ENCODE peak calls at places on chromosomes 13 and 19, in five cellular contexts. O is Peyer's patch, X is tibial artery, R is heart left ventricle, B is thoracic aorta. I is an unnamed sample. For H3K36me3, the result is how much of the 10 kb centered on the place peaks cover.

GRCh38 chr13:29566864-29567263 is 28.6 kb downstream of the SLC7A1 start:
- DNase-seq in R (no peak), O (no peak), X (no peak), B (no peak), I (no peak)

GRCh38 chr13:32164622-32165268 is 133.2 kb downstream of the FRY start:
- DNase-seq in B (no peak), R (no peak), O (no peak), X (no peak), I (peak)

GRCh38 chr13:42035905-42036521 is 12.4 kb upstream of the DGKH start:
- DNase-seq in O (no peak), B (no peak), X (no peak), R (no peak), I (no peak)

GRCh38 chr13:44471686-44472085 is 98.1 kb downstream of the SERP2 start:
- DNase-seq in O (no peak), R (no peak), X (no peak), B (no peak), I (no peak)

GRCh38 chr19:29325241-29325975 is 112.5 kb upstream of the UQCRFS1 start:
- DNase-seq in R (no peak), X (no peak), O (no peak), B (no peak), I (no peak)

GRCh38 chr13:113142876-113143275 is 15.6 kb upstream of the PROZ start:
- DNase-seq in O (no peak), B (no peak), X (no peak), R (no peak), I (no peak)

GRCh38 chr13:48391257-48391656 is 21.7 kb downstream of the LPAR6 start:
- DNase-seq in O (no peak), X (no peak), R (no peak), B (no peak), I (no peak)

GRCh38 chr19:6963937-6964336 is 57.3 kb downstream of the MBD3L2B start:
- DNase-seq in O (peak), X (no peak), B (no peak), R (no peak), I (no peak)

GRCh38 chr13:44259045-44260042 is 114.3 kb upstream of the SERP2 start:
- DNase-seq in X (no peak), O (peak), R (no peak), B (peak), I (peak)

GRCh38 chr13:105193026-105193425 is 1342.4 kb downstream of the EFNB2 start:
- DNase-seq in R (no peak), B (no peak), X (no peak), O (no peak), I (no peak)

GRCh38 chr19:45074744-45075143 is 1.5 kb downstream of the ZNF296 start:
- DNase-seq in X (no peak), O (no peak), R (no peak), B (no peak), I (no peak)

GRCh38 chr13:82917984-82918383 is 964.3 kb downstream of the SLITRK1 start:
- DNase-seq in R (no peak), O (no peak), X (no peak), B (no peak), I (no peak)

GRCh38 chr19:40584007-40584406 is 7.3 kb downstream of the SHKBP1 start:
- DNase-seq in R (no peak), O (no peak), B (no peak), X (no peak), I (no peak)

GRCh38 chr13:40681341-40682051 is 15.1 kb upstream of the FOXO1 start:
- DNase-seq in X (no peak), B (no peak), R (peak), O (no peak), I (no peak)

DNA sequence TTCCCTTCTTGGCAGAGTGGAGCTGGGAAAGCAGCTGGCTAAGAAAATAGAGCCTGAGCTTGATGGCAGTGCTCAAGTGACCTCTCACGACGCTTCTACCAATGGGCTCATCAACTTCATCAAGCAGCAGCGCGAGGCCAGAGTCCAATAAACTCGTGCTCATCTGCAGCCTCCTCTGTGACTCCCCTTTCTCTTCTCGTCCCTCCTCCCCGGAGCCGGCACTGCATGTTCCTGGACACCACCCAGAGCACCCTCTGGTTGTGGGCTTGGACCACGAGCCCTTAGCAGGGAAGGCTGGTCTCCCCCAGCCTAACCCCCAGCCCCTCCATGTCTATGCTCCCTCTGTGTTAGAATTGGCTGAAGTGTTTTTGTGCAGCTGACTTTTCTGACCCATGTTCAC is 4.3 kb upstream of the PDCD2L start:
- DNase-seq in X (no peak), R (no peak), B (no peak), O (no peak), I (no peak)
- H3K27ac ChIP-seq in X (no peak), R (no peak), B (no peak), O (no peak), I (no peak)

DNA sequence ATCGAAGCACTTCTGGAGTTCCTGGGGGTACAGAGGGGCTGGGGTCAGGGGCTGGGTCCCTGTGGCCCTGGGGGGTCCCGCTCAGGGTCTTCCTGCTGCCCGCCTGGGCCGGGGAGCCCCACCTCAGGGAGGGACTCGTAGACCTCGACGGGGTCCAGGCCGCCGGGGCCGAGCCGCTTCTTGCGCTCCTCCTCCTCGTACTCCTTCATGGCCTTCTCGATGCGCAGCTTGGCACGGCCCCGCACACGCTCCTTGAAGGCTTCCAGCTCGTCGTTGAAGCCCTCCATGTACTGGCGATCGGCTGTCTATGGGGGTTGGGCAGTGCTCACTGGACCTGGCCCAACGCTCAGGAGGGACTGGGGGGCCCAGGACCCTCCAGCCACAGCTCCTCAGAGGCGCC is 10.2 kb downstream of the CDC37 start:
- DNase-seq in O (no peak), B (no peak), R (no peak), X (no peak), I (no peak)
- H3K36me3 ChIP-seq in O (under half), B (under half), R (half or more), X (half or more), I (half or more)

GRCh38 chr19:56113071-56113632 is 7.9 kb downstream of the ZNF787 start:
- DNase-seq in B (no peak), R (no peak), O (peak), X (no peak), I (no peak)

GRCh38 chr19:56112313-56112709 is 8.8 kb downstream of the ZNF787 start:
- DNase-seq in O (peak), X (no peak), R (peak), B (no peak), I (no peak)

GRCh38 chr19:56114051-56114694 is 6.9 kb downstream of the ZNF787 start:
- DNase-seq in O (no peak), B (no peak), X (no peak), R (no peak), I (no peak)

GRCh38 chr19:56110515-56111448 is 10.3 kb downstream of the ZNF787 start:
- DNase-seq in R (peak), O (no peak), B (no peak), X (no peak), I (no peak)

DNA sequence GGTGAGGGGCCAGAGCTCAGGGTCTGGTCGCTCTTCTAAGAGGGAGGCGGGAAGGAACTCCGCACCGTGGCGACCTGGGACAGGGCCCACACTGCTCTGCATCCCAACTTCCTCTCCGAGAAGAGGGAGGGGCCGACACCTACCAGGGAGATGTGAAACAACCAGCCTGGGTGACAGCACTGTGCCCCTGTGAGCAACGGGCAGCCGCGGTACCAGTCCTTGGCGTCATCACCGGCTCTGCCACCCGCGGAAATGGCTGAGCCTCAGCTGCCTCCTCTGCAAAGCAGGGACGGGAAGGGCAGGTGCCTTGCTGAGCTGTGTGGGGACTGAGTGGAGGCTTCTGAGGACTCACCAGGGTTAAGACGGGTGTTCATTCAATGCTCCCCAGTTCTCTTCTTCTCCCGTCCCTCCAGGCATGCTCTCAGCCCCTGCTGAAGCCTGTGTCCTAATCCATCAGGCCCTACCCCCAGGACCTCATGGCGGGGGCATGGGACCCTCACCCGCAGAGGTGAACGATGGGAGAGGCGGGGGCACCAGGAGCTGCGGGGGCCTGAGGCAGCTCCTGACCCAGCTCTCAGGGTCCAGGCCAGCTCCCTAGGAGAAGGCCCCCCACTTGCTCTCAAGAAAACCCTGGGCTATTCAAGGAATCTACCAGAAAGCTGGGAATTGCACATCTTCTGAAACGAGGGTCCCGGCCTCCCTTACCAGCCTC is 9.3 kb downstream of the ZNF787 start:
- DNase-seq in B (no peak), R (peak), O (peak), X (no peak), I (no peak)
- H3K27ac ChIP-seq in B (no peak), R (peak), O (peak), X (no peak), I (no peak)

DNA sequence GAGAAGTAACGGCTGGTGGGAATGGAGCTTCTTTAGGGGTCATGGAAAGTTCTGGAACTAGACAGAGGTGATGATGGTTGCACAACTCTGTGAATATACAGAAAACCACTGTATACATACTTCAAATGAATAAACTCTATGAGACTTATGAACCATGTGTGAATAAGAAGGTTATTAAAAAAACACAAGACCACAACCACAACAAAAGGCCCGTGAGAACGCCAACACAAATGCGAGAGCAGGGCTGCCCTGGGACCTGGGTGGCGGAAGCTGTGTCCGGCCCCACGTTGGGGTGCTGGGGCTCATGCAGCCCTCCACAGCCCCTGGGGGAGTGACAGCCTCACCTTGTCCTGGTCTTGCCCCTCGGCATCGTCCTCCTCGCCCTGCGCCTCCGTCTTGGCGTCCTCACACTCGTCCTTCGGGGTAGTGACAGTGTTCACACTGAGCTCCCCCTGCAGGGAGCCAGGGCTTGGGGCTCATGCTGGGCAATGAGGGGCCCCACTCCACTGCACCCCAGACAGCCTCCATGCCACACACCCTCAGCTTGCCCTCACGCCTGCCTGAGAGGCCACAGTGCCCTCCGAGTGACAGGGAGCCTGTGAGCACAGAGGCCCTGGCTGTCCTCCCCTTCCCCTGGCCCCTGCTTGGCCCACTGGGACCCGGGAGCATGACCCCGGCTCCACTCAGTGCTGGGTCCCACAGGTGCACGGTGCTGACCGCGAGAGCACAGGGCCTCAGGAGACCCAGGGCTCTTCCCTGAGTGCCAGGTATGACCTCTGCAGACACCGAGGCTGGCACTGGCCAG is 16.0 kb downstream of the IZUMO4 start:
- DNase-seq in X (no peak), B (no peak), R (no peak), O (no peak), I (no peak)
- H3K36me3 ChIP-seq in X (half or more), B (half or more), R (half or more), O (under half), I (half or more)

GRCh38 chr13:34124912-34125311 is 307.0 kb downstream of the RFC3 start:
- DNase-seq in R (no peak), X (no peak), B (no peak), O (no peak), I (no peak)
- H3K27ac ChIP-seq in R (no peak), X (no peak), B (no peak), O (no peak), I (no peak)